ENCODE peak calls at places on chromosome 11, in eight cellular contexts. J is SK-N-SH; V is PC-9; P is amygdala; W is stimulated activated CD4-positive, alpha-beta T cell treated with anti-CD3 and anti-CD28 coated beads, Interleukin-4, amount 100 ng/mL, for 48 hours; E is activated CD4-positive, alpha-beta T cell treated with anti-CD3 and anti-CD28 coated beads, Interleukin-2, amount 50 U/mL, for 1 hour; N is AG04450; L is activated naive CD4-positive, alpha-beta T cell treated with anti-CD3 and anti-CD28 coated beads, Interleukin-2, amount 50 U/mL, for 72 hours. X is an unnamed sample.

GRCh38 chr11:65411681-65412070 is 10.9 kb upstream of the NEAT1 start:
- DNase-seq in J (no peak), V (no peak), P (no peak), W (no peak), E (no peak), N (no peak), L (no peak), X (no peak)

GRCh38 chr11:16902979-16903378 is 111.2 kb downstream of the PLEKHA7 start:
- DNase-seq in J (no peak), V (no peak), P (no peak), W (no peak), E (no peak), N (no peak), L (no peak), X (no peak)

GRCh38 chr11:30333405-30333804 is 10.5 kb downstream of the ARL14EP start:
- DNase-seq in J (peak; percentile 9), V (no peak), P (no peak), W (no peak), E (no peak), N (no peak), L (no peak), X (no peak)

GRCh38 chr11:134901536-134901935 is 489.5 kb upstream of the B3GAT1 start:
- DNase-seq in J (no peak), V (no peak), P (no peak), W (no peak), E (no peak), N (no peak), L (no peak), X (no peak)

GRCh38 chr11:85096939-85097338 is 530.2 kb downstream of the DLG2 start:
- DNase-seq in J (no peak), V (no peak), P (no peak), W (no peak), E (no peak), N (no peak), L (no peak), X (no peak)

GRCh38 chr11:119404872-119405271 is 18.1 kb downstream of the THY1 start:
- DNase-seq in J (no peak), V (no peak), P (no peak), W (no peak), E (no peak), N (no peak), L (no peak), X (no peak)

GRCh38 chr11:65854161-65854592 is 3.8 kb downstream of the CFL1 start:
- DNase-seq in J (peak; percentile 10), V (no peak), P (no peak), W (no peak), E (no peak), N (no peak), L (peak; percentile 48), X (no peak)

GRCh38 chr11:63670738-63671321 is 346 bp downstream of the ATL3 start:
- DNase-seq in J (peak; percentile 84), V (peak; percentile 59), P (peak; percentile 11), W (no peak), E (peak; percentile 16), N (no peak), L (peak; percentile 61), X (peak; percentile 58)

GRCh38 chr11:93123351-93123898 is 74.4 kb downstream of the SLC36A4 start:
- DNase-seq in J (no peak), V (no peak), P (no peak), W (no peak), E (no peak), N (no peak), L (no peak), X (no peak)

GRCh38 chr11:44456544-44457270 is 108.8 kb upstream of the CD82 start:
- DNase-seq in J (peak; percentile 42), V (peak; percentile 8), P (no peak), W (no peak), E (no peak), N (no peak), L (no peak), X (no peak)

GRCh38 chr11:34706709-34707461 is 86.0 kb downstream of the EHF start:
- DNase-seq in J (no peak), V (no peak), P (no peak), W (no peak), E (no peak), N (no peak), L (no peak), X (no peak)

X was measured in right atrium auricular region.